ENCODE peak calls at places on chromosomes 16 and 17, in four cellular contexts. One of them, this sample, is unnamed.
A peak's percentile ranks its signal among the peaks of the same experiment; 100 is the strongest.

GRCh38 chr16:30843501-30843900 is 50.4 kb downstream of the BCL7C start:
- DNase-seq in IMR-90: no peak
- DNase-seq in mammary epithelial cell: no peak
- DNase-seq in fibroblast of lung: no peak
- DNase-seq in this sample: no peak

GRCh38 chr16:80377621-80378020 is 163.2 kb upstream of the DYNLRB2 start:
- DNase-seq in IMR-90: no peak
- DNase-seq in mammary epithelial cell: no peak
- DNase-seq in fibroblast of lung: no peak
- DNase-seq in this sample: no peak

GRCh38 chr16:31277659-31278260 is 18.0 kb downstream of the ITGAM start:
- DNase-seq in IMR-90: no peak
- DNase-seq in mammary epithelial cell: no peak
- DNase-seq in fibroblast of lung: no peak
- DNase-seq in this sample: no peak

GRCh38 chr16:47392114-47392513 is 68.7 kb downstream of the ITFG1 start:
- DNase-seq in IMR-90: no peak
- DNase-seq in mammary epithelial cell: peak; percentile 57
- DNase-seq in fibroblast of lung: peak; percentile 71
- DNase-seq in this sample: peak; percentile 22

GRCh38 chr16:20928774-20929411 is 28.3 kb downstream of the LYRM1 start:
- DNase-seq in IMR-90: no peak
- DNase-seq in mammary epithelial cell: no peak
- DNase-seq in fibroblast of lung: peak; percentile 37
- DNase-seq in this sample: no peak

GRCh38 chr16:4826980-4827379 is 20.1 kb downstream of the GLYR1 start:
- DNase-seq in IMR-90: no peak
- DNase-seq in mammary epithelial cell: no peak
- DNase-seq in fibroblast of lung: no peak
- DNase-seq in this sample: no peak

GRCh38 chr17:32266389-32267269 is 997 bp downstream of the RHBDL3 start:
- DNase-seq in IMR-90: no peak
- DNase-seq in mammary epithelial cell: no peak
- DNase-seq in fibroblast of lung: no peak
- DNase-seq in this sample: no peak

GRCh38 chr17:82675476-82676245 is 22.8 kb downstream of the RAB40B start:
- DNase-seq in IMR-90: no peak
- DNase-seq in mammary epithelial cell: no peak
- DNase-seq in fibroblast of lung: no peak
- DNase-seq in this sample: no peak

GRCh38 chr16:50010212-50010611 is 14.8 kb upstream of the CNEP1R1 start:
- DNase-seq in IMR-90: no peak
- DNase-seq in mammary epithelial cell: no peak
- DNase-seq in fibroblast of lung: no peak
- DNase-seq in this sample: no peak

GRCh38 chr17:50201226-50201854 is at the start of gene COL1A1:
- DNase-seq in IMR-90: peak; percentile 90
- DNase-seq in mammary epithelial cell: no peak
- DNase-seq in fibroblast of lung: peak; percentile 86
- DNase-seq in this sample: no peak

GRCh38 chr17:27558341-27558740 is 72.6 kb upstream of the LGALS9 start:
- DNase-seq in IMR-90: no peak
- DNase-seq in mammary epithelial cell: no peak
- DNase-seq in fibroblast of lung: no peak
- DNase-seq in this sample: no peak

GRCh38 chr16:81832801-81833547 is 53.9 kb downstream of the PLCG2 start:
- DNase-seq in IMR-90: no peak
- DNase-seq in mammary epithelial cell: no peak
- DNase-seq in fibroblast of lung: no peak
- DNase-seq in this sample: no peak

GRCh38 chr16:84138824-84139627 is 6.0 kb downstream of the HSDL1 start:
- DNase-seq in IMR-90: peak; percentile 52
- DNase-seq in mammary epithelial cell: no peak
- DNase-seq in fibroblast of lung: peak; percentile 54
- DNase-seq in this sample: no peak

GRCh38 chr17:29835438-29836351 is 94.3 kb downstream of the SSH2 start:
- DNase-seq in IMR-90: peak; percentile 73
- DNase-seq in mammary epithelial cell: no peak
- DNase-seq in fibroblast of lung: peak; percentile 65
- DNase-seq in this sample: peak; percentile 53

GRCh38 chr17:45242015-45242414 is 19.9 kb downstream of the SPATA32 start:
- DNase-seq in IMR-90: no peak
- DNase-seq in mammary epithelial cell: no peak
- DNase-seq in fibroblast of lung: no peak
- DNase-seq in this sample: no peak

GRCh38 chr16:69114346-69114975 is 9.0 kb downstream of the HAS3 start:
- DNase-seq in IMR-90: no peak
- DNase-seq in mammary epithelial cell: no peak
- DNase-seq in fibroblast of lung: no peak
- DNase-seq in this sample: no peak

GRCh38 chr17:36611345-36612072 is 10.1 kb downstream of the MRM1 start:
- DNase-seq in IMR-90: peak; percentile 85
- DNase-seq in mammary epithelial cell: peak; percentile 91
- DNase-seq in fibroblast of lung: peak; percentile 87
- DNase-seq in this sample: peak; percentile 95

GRCh38 chr16:72198021-72198420 is 26.1 kb upstream of the PMFBP1 start:
- DNase-seq in IMR-90: peak; percentile 80
- DNase-seq in mammary epithelial cell: no peak
- DNase-seq in fibroblast of lung: peak; percentile 73
- DNase-seq in this sample: no peak

GRCh38 chr17:11996722-11997146 is 541 bp downstream of the ZNF18 start:
- DNase-seq in IMR-90: peak; percentile 28
- DNase-seq in mammary epithelial cell: peak; percentile 54
- DNase-seq in fibroblast of lung: peak; percentile 48
- DNase-seq in this sample: peak; percentile 41
- TF ChIP-seq CTCF in IMR-90: no peak
- TF ChIP-seq CTCF in mammary epithelial cell: no peak
- TF ChIP-seq CTCF in fibroblast of lung: no peak
- TF ChIP-seq CTCF in this sample: peak; percentile 13

DNA sequence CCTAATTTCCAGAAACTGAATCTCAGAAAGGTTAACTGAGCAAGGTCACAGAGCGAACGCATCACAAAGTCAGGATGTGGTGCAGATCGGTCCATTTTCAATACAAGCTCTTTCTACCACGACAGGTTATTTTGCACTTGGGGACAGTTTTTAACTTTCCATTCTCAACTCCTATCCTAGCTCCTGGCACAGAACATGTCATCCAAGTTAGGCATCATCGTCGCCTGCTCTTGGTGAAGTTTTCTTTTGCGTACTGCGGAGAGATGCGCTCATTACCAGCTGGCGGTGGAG is 15.5 kb upstream of the ERN1 start:
- DNase-seq in IMR-90: no peak
- DNase-seq in mammary epithelial cell: no peak
- DNase-seq in fibroblast of lung: no peak
- DNase-seq in this sample: no peak
- H3K4me3 ChIP-seq in IMR-90: peak overlapping the region; percentile 56
- H3K4me3 ChIP-seq in mammary epithelial cell: peak overlapping the region; percentile 54
- H3K4me3 ChIP-seq in fibroblast of lung: peak overlapping the region; percentile 46
- H3K4me3 ChIP-seq in this sample: peak overlapping the region; percentile 81

GRCh38 chr17:6350806-6351205 is 84.1 kb downstream of the AIPL1 start:
- DNase-seq in IMR-90: no peak
- DNase-seq in mammary epithelial cell: no peak
- DNase-seq in fibroblast of lung: no peak
- DNase-seq in this sample: no peak
- TF ChIP-seq CTCF in IMR-90: no peak
- TF ChIP-seq CTCF in mammary epithelial cell: no peak
- TF ChIP-seq CTCF in fibroblast of lung: no peak
- TF ChIP-seq CTCF in this sample: no peak

DNA sequence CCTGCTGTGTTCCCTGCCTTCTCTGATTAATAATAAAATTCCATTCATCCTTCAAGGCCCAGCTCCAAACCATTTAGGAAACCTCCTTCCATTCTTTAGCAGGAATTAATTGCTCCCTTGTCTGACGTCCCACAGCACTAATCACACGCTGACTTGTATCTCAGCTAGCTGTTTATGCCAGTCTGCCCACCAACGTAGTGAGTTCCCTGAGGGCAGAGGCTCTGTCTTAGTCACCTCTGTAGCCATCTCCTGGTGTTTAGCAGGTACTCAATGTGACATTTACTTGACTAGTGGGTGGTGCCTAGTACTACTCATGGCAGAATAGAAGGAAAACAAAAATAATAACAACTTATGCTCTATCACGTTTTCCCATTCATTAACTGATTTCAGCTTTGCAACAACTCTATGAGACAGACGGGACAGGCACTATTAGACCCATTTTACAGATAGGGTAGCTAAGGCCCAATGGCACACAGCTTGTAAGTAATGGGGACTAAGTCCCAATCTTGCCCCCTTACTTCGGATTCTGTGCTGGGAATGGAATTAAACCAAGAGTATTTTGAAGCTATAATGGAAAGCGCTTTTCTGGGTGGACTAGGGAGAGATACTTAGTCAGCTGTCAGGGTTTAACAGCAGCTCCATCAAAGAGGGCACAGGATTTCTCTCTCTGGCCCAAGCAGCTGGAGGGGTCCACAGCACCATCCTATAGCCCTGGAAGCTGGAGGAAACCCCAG is 931 bp upstream of the WIPF2 start:
- DNase-seq in IMR-90: no peak
- DNase-seq in mammary epithelial cell: no peak
- DNase-seq in fibroblast of lung: no peak
- DNase-seq in this sample: peak; percentile 16
- H3K4me3 ChIP-seq in IMR-90: no peak overlapping the region
- H3K4me3 ChIP-seq in mammary epithelial cell: no peak overlapping the region
- H3K4me3 ChIP-seq in fibroblast of lung: no peak overlapping the region
- H3K4me3 ChIP-seq in this sample: no peak overlapping the region

DNA sequence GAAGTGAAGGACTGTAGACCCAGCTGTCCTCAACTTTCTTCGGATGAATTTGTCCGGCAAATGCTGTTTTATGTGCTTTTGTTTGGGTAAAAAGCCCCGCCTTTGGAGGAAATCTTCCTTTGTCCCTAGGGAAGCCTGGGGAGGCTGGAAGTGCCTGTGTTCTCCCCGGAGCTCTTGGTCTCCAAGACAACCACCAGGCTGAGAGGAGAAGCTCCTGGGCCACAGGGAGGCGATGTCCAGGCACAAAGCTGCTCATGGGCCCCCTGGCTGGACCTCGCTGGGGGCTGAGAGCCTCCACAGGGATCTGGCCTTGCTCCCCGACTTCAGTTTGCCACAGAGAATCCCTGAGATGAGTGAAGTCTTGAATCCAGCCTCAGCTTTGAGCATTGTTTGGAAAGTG is 293.1 kb upstream of the N4BP1 start:
- DNase-seq in IMR-90: no peak
- DNase-seq in mammary epithelial cell: no peak
- DNase-seq in fibroblast of lung: no peak
- DNase-seq in this sample: no peak
- TF ChIP-seq CTCF in IMR-90: no peak
- TF ChIP-seq CTCF in mammary epithelial cell: no peak
- TF ChIP-seq CTCF in fibroblast of lung: no peak
- TF ChIP-seq CTCF in this sample: no peak

DNA sequence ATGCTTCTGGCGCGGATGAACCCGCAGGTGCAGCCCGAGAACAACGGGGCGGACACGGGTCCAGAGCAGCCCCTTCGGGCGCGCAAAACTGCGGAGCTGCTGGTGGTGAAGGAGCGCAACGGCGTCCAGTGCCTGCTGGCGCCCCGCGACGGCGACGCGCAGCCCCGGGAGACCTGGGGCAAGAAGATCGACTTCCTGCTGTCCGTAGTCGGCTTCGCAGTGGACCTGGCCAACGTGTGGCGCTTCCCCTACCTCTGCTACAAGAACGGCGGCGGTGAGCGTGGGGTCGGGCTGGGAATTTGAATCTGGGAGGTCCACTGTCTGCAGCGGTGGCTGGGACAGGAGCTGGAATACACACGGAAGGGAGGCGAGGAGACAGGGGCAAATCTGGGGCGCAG is 906 bp downstream of the SLC6A2 start:
- DNase-seq in IMR-90: no peak
- DNase-seq in mammary epithelial cell: no peak
- DNase-seq in fibroblast of lung: no peak
- DNase-seq in this sample: peak; percentile 13
- H3K4me3 ChIP-seq in IMR-90: no peak overlapping the region
- H3K4me3 ChIP-seq in mammary epithelial cell: no peak overlapping the region
- H3K4me3 ChIP-seq in fibroblast of lung: no peak overlapping the region
- H3K4me3 ChIP-seq in this sample: peak overlapping the region; percentile 38